ENCODE peak calls at places on chromosome 12, in eight cellular contexts. Q is endothelial cell; P is stimulated activated CD4-positive, alpha-beta T cell treated with anti-CD3 and anti-CD28 coated beads, TNF-alpha, amount 100 ng/mL, for 1 hour; U is RWPE1; A is NCI-H1436; I is GM23338; L is body of pancreas; G is stimulated activated CD8-positive, alpha-beta memory T cell treated with anti-CD3 and anti-CD28 coated beads, Interleukin-12 subunit alpha, Interleukin-12 subunit beta, amount 100 ng/mL, for 1 hour. J is an unnamed sample.

GRCh38 chr12:4279120-4279690 is 5.6 kb downstream of the CCND2 start:
- DNase-seq in P (no peak), G (no peak), L (no peak), Q (no peak), I (no peak), U (no peak), A (no peak), J (no peak)

GRCh38 chr12:132596016-132596415 is 14.4 kb downstream of the LRCOL1 start:
- DNase-seq in P (no peak), I (no peak), Q (no peak), G (no peak), U (no peak), L (no peak), A (no peak), J (no peak)

GRCh38 chr12:49887536-49888401 is 15.9 kb downstream of the FAIM2 start:
- DNase-seq in G (no peak), A (no peak), P (no peak), I (no peak), U (no peak), L (no peak), Q (no peak), J (no peak)

GRCh38 chr12:67650528-67651379 is 2.2 kb downstream of the DYRK2 start:
- DNase-seq in I (no peak), A (no peak), U (no peak), G (no peak), L (peak), P (no peak), Q (no peak), J (no peak)

GRCh38 chr12:121144416-121144914 is 11.8 kb downstream of the P2RX7 start:
- DNase-seq in G (no peak), L (peak), Q (no peak), A (no peak), P (no peak), I (no peak), U (peak), J (no peak)

GRCh38 chr12:77053259-77053658 is 12.1 kb downstream of the E2F7 start:
- DNase-seq in U (no peak), A (no peak), Q (no peak), P (no peak), G (no peak), I (no peak), L (no peak), J (no peak)

GRCh38 chr12:92041742-92042141 is 103.9 kb downstream of the BTG1 start:
- DNase-seq in I (peak), Q (no peak), A (no peak), L (no peak), G (no peak), U (peak), P (no peak), J (no peak)

GRCh38 chr12:25761356-25761755 is 197.1 kb upstream of the RASSF8 start:
- DNase-seq in I (no peak), U (no peak), L (no peak), Q (no peak), P (no peak), G (no peak), A (no peak), J (no peak)

GRCh38 chr12:108594-108993 is 42.0 kb downstream of the IQSEC3 start:
- DNase-seq in Q (no peak), I (no peak), U (no peak), G (no peak), A (peak), P (no peak), L (peak), J (no peak)

GRCh38 chr12:4506870-4507269 is 31.8 kb upstream of the RAD51AP1 start:
- DNase-seq in G (no peak), I (no peak), Q (no peak), L (no peak), U (no peak), P (no peak), A (no peak), J (no peak)

GRCh38 chr12:7907009-7907408 is 29.0 kb downstream of the SLC2A3 start:
- DNase-seq in U (peak), A (no peak), Q (peak), I (peak), P (no peak), G (peak), L (peak), J (no peak)

GRCh38 chr12:14567311-14568195 is at the start of gene PLBD1:
- DNase-seq in I (peak), G (no peak), U (peak), Q (peak), L (peak), A (no peak), P (no peak), J (no peak)

GRCh38 chr12:69105101-69105613 is 134.2 kb upstream of the CPSF6 start:
- DNase-seq in U (no peak), G (no peak), L (no peak), I (no peak), Q (no peak), A (peak), P (no peak), J (no peak)

GRCh38 chr12:65685514-65685913 is 138.8 kb upstream of the HMGA2 start:
- DNase-seq in U (peak), I (peak), Q (no peak), G (no peak), A (no peak), P (no peak), L (no peak), J (no peak)

GRCh38 chr12:47729233-47729632 is 3.9 kb upstream of the ENDOU start:
- DNase-seq in L (no peak), A (no peak), U (no peak), Q (no peak), P (no peak), G (no peak), I (no peak), J (no peak)

GRCh38 chr12:54135621-54136027 is 53.2 kb downstream of the SMUG1 start:
- DNase-seq in Q (no peak), A (no peak), U (no peak), L (no peak), I (no peak), G (no peak), P (no peak), J (no peak)

GRCh38 chr12:74817499-74817898 is 279.9 kb downstream of the ATXN7L3B start:
- DNase-seq in A (no peak), G (no peak), L (no peak), P (no peak), U (no peak), I (no peak), Q (no peak), J (no peak)

GRCh38 chr12:116735951-116736599 is 1.8 kb downstream of the SPRING1 start:
- DNase-seq in Q (no peak), L (peak), I (no peak), P (no peak), U (no peak), G (no peak), A (no peak), J (no peak)

GRCh38 chr12:120352117-120352516 is 16.8 kb downstream of the MSI1 start:
- DNase-seq in A (no peak), Q (no peak), G (no peak), P (no peak), U (no peak), L (no peak), I (no peak), J (no peak)

GRCh38 chr12:65603428-65604351 is 220.6 kb upstream of the HMGA2 start:
- DNase-seq in P (no peak), L (peak), I (peak), G (no peak), Q (no peak), A (no peak), U (peak), J (no peak)

GRCh38 chr12:12671850-12672660 is 23.9 kb downstream of the GPR19 start:
- DNase-seq in P (no peak), I (no peak), A (no peak), L (no peak), U (no peak), G (no peak), Q (no peak), J (no peak)

GRCh38 chr12:3203713-3204112 is 126.5 kb downstream of the TSPAN9 start:
- DNase-seq in P (no peak), U (no peak), Q (no peak), G (no peak), A (no peak), L (no peak), I (no peak), J (no peak)